ENCODE peak calls at places on chromosome 7, in eight cellular contexts. R is colonic mucosa, Y is small intestine, K is dorsolateral prefrontal cortex, G is neuronal stem cell, W is tibial artery, J is astrocyte, Z is GM23338. N is an unnamed sample.

GRCh38 chr7:41696323-41696916 is 6.5 kb downstream of the INHBA start:
- DNase-seq in J (no peak), W (peak), K (peak), Y (peak), G (peak), R (peak), Z (peak), N (peak)

GRCh38 chr7:156005202-156005821 is 193.0 kb upstream of the SHH start:
- DNase-seq in J (no peak), G (no peak), W (no peak), Z (no peak), R (no peak), Y (no peak), K (no peak), N (no peak)

GRCh38 chr7:135192914-135193536 is 18.3 kb downstream of the WDR91 start:
- DNase-seq in Y (no peak), G (no peak), K (no peak), R (no peak), J (no peak), W (no peak), Z (no peak), N (no peak)

GRCh38 chr7:22758576-22758975 is 31.6 kb downstream of the IL6 start:
- DNase-seq in J (no peak), K (no peak), Z (no peak), G (no peak), R (no peak), W (no peak), Y (no peak), N (no peak)

GRCh38 chr7:106871793-106872571 is 6.9 kb downstream of the PIK3CG start:
- DNase-seq in J (no peak), G (no peak), W (no peak), R (no peak), K (no peak), Y (no peak), Z (no peak), N (no peak)

GRCh38 chr7:2042650-2043049 is 190.1 kb downstream of the MAD1L1 start:
- DNase-seq in W (peak), R (no peak), J (no peak), K (no peak), Z (no peak), Y (no peak), G (no peak), N (no peak)

GRCh38 chr7:143239822-143240221 is 18.0 kb downstream of the TAS2R40 start:
- DNase-seq in Y (no peak), G (no peak), Z (no peak), K (no peak), J (no peak), R (no peak), W (no peak), N (no peak)

GRCh38 chr7:22885824-22886255 is 63.2 kb upstream of the TOMM7 start:
- DNase-seq in J (no peak), W (no peak), R (no peak), K (no peak), Y (peak), Z (no peak), G (no peak), N (no peak)

GRCh38 chr7:15057272-15057671 is 154.7 kb upstream of the DGKB start:
- DNase-seq in Z (no peak), K (no peak), Y (no peak), G (no peak), W (no peak), R (no peak), J (no peak), N (no peak)

GRCh38 chr7:151864561-151864960 is 12.4 kb downstream of the PRKAG2 start:
- DNase-seq in R (no peak), Z (no peak), J (no peak), W (no peak), Y (no peak), K (no peak), G (no peak), N (no peak)

GRCh38 chr7:149846436-149847046 is 8.4 kb downstream of the ZNF862 start:
- DNase-seq in R (no peak), J (no peak), K (no peak), Z (no peak), G (no peak), W (no peak), Y (no peak), N (no peak)

GRCh38 chr7:92750440-92750839 is 85.9 kb downstream of the CDK6 start:
- DNase-seq in Z (no peak), G (no peak), W (no peak), R (no peak), K (no peak), J (peak), Y (no peak), N (no peak)

GRCh38 chr7:151806204-151806603 is 70.7 kb downstream of the PRKAG2 start:
- DNase-seq in J (peak), W (no peak), Y (peak), R (no peak), K (no peak), Z (no peak), G (no peak), N (no peak)

GRCh38 chr7:74288034-74288881 is 949 bp upstream of the CLIP2 start:
- DNase-seq in J (no peak), R (peak), Z (peak), G (no peak), K (no peak), Y (peak), W (no peak), N (no peak)

GRCh38 chr7:27137603-27138410 is 5.7 kb downstream of the HOXA5 start:
- DNase-seq in R (peak), Z (no peak), Y (no peak), W (no peak), J (no peak), K (no peak), G (no peak), N (no peak)

GRCh38 chr7:33904680-33905388 is 505 bp upstream of the BMPER start:
- DNase-seq in Z (peak), R (peak), W (no peak), Y (no peak), G (peak), J (no peak), K (no peak), N (no peak)

GRCh38 chr7:130818056-130818455 is 84.0 kb upstream of the KLF14 start:
- DNase-seq in J (no peak), Z (no peak), Y (no peak), K (no peak), G (no peak), W (no peak), R (no peak), N (no peak)

GRCh38 chr7:24123061-24123460 is 160.9 kb upstream of the NPY start:
- DNase-seq in K (no peak), R (no peak), G (no peak), W (no peak), Y (no peak), J (peak), Z (peak), N (no peak)

GRCh38 chr7:77910124-77910523 is 111.6 kb downstream of the PHTF2 start:
- DNase-seq in Y (no peak), W (no peak), G (no peak), R (no peak), Z (peak), J (no peak), K (no peak), N (no peak)

GRCh38 chr7:38070718-38071117 is 107.3 kb upstream of the STARD3NL start:
- DNase-seq in R (no peak), G (peak), K (no peak), W (no peak), Z (peak), Y (peak), J (peak), N (peak)

GRCh38 chr7:2018786-2019692 is 213.7 kb downstream of the MAD1L1 start:
- DNase-seq in G (no peak), Y (no peak), W (peak), J (peak), R (no peak), K (no peak), Z (no peak), N (peak)

GRCh38 chr7:69246758-69247157 is 351.5 kb upstream of the AUTS2 start:
- DNase-seq in J (no peak), Y (no peak), G (no peak), K (no peak), Z (no peak), R (no peak), W (peak), N (no peak)

GRCh38 chr7:47456210-47456955 is 125.5 kb downstream of the TNS3 start:
- DNase-seq in R (no peak), W (no peak), K (no peak), J (no peak), Y (no peak), G (no peak), Z (no peak), N (no peak)

GRCh38 chr7:47455872-47456185 is 126.1 kb downstream of the TNS3 start:
- DNase-seq in W (no peak), K (no peak), G (no peak), Y (no peak), R (no peak), J (no peak), Z (no peak), N (no peak)

GRCh38 chr7:47454066-47454950 is 127.6 kb downstream of the TNS3 start:
- DNase-seq in G (no peak), K (no peak), J (no peak), W (no peak), Y (no peak), Z (no peak), R (no peak), N (no peak)

GRCh38 chr7:47453093-47454056 is 128.5 kb downstream of the TNS3 start:
- DNase-seq in R (no peak), Z (no peak), G (no peak), Y (peak), K (no peak), J (peak), W (peak), N (peak)

DNA sequence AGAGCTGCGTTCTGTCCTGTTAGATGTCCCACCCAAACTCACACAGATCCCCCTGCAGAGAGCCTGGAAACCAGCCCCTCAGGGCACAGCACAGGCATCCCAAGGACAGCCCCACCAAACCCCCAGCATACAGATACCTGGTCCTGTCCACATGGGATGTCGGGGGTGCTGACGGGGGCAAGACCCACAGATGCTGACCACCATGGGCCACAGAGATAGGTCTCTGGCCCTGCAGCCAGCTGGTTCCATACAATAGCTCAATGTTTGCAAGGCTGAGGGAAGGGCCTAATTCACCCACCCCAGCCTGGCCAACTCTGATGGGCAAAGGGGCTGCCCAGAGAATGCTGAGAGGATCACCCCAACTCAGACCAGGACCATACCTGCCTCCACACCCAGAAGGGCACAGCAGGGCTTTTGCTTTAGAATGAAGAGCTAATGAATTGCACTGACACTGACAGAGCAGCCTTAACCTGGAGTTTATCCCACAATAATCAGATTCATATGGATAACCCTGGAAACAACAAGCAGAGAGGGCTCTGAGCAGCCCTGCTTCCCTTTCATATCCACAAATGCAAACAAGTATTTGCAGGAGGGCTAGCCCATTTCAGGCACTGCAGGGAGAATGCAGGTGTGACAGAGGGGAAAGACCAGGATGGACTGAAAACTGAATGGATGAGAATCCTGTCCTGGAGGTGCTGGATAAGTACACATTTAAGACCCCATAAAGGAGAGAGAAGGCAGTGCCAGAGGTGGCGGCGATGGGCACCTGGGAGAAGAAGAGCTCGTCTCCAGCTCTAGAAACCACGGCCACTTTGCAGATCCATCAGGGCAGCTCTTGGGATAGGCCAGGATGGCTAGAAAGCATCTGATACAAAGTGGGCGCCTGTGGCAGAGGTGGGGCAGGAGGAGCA is 126.7 kb downstream of the TNS3 start:
- DNase-seq in W (no peak), Z (no peak), J (no peak), K (no peak), R (no peak), Y (no peak), G (no peak), N (no peak)
- H3K27ac ChIP-seq in W (peak), Z (no peak), J (peak), K (no peak), R (no peak), Y (no peak), G (no peak), N (peak)

DNA sequence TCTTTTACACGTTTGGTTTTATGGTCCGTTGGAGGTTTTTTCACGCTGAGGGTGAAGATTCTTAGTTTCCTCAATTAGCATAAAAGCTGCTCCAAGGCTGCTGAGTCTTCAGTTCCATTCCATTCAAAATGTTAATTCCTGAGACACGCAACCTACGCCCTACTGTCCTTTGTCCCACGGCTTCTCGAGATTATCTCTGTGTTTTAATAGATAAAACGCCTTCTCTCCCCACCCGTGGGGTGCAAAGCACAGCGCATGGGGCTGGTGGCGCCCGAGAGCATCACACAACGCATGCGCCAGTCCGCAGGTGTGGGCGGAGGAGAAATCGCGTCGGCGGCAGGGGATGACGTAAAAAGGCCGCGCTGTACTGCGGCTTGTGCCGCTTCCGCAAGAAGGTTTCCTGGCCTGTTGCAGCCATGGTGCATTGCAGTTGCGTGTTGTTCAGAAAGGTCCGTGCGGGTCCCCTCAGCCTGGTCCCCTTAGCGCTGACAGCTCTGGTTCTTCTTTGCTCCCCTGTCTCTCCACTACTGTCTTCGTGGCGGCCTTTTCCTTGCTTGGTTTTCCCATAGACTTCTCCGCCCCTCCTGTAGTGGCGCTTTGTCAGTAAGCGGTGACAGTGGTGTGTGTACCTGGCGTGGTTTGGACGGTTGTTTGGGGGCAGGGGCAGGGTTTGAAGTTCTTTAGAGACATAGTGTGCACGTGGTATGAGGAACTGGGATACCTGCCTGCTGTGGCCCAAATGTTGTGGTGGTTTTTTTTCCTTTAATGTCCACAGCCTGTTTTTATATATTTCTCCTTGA is at the start of gene GTPBP10:
- DNase-seq in W (peak), R (peak), G (peak), J (peak), K (peak), Y (peak), Z (peak), N (peak)
- H3K27ac ChIP-seq in W (peak), R (peak), G (no peak), J (peak), K (peak), Y (peak), Z (peak), N (peak)

GRCh38 chr7:139828880-139829653 is at the start of gene TBXAS1:
- DNase-seq in G (no peak), K (no peak), R (peak), W (no peak), Y (no peak), Z (no peak), J (no peak), N (peak)
- H3K27ac ChIP-seq in G (no peak), K (no peak), R (peak), W (no peak), Y (no peak), Z (no peak), J (peak), N (peak)

GRCh38 chr7:36262286-36262685 is 109.2 kb downstream of the EEPD1 start:
- DNase-seq in Z (no peak), G (no peak), J (no peak), W (no peak), R (no peak), K (no peak), Y (peak), N (no peak)

GRCh38 chr7:36264123-36264916 is 111.3 kb downstream of the EEPD1 start:
- DNase-seq in R (no peak), Y (no peak), Z (no peak), G (no peak), K (no peak), W (peak), J (no peak), N (peak)

GRCh38 chr7:36260481-36260880 is 107.4 kb downstream of the EEPD1 start:
- DNase-seq in J (no peak), G (no peak), R (no peak), Z (no peak), W (no peak), K (no peak), Y (no peak), N (no peak)

GRCh38 chr7:36262706-36263484 is 109.8 kb downstream of the EEPD1 start:
- DNase-seq in G (no peak), Z (no peak), K (no peak), R (no peak), Y (no peak), J (no peak), W (no peak), N (no peak)

DNA sequence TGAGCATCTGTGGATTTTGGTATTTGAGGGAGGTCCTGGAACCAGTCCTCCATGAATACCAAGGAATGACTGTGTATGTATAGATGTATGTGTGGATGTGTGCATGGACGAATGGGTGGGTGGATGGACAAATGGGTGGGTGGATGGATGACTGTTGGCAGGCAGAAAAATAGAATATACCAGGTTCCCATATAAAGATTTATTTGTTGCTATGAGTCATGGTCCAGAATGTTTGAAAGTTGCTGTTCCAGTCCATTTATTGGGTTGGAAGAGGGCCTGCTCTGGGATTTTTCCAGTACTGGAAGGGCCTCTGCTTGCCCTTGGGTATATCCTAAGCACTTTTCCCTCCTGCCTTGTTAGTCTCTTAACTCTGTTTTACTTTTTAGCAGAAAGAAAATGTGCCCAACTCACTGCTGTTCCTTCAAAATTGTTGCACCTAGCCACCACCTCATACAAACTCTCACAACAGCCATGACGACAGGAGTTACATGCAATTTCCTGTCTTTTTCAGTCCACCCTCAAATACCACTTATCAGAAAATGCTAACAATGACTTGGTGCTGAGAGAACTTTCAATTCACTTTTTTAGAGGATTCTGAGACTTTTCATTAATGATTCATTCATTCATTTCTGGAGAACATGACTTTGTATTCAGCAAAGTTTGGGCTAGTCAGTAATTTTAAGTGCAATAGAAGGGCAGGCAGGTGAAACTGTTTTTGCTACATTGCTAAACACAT is 108.1 kb downstream of the EEPD1 start:
- DNase-seq in R (no peak), J (peak), Z (no peak), Y (no peak), G (no peak), K (no peak), W (no peak), N (no peak)
- H3K27ac ChIP-seq in R (no peak), J (no peak), Z (no peak), Y (no peak), G (no peak), K (peak), W (no peak), N (no peak)

GRCh38 chr7:100444311-100445278 is 8.3 kb upstream of the PPP1R35 start:
- DNase-seq in G (no peak), K (no peak), Z (no peak), W (no peak), Y (peak), J (no peak), R (no peak), N (peak)

GRCh38 chr7:100438172-100438571 is 1.9 kb upstream of the PPP1R35 start:
- DNase-seq in J (no peak), Y (no peak), G (no peak), K (no peak), Z (no peak), W (no peak), R (no peak), N (no peak)

GRCh38 chr7:100441641-100442535 is 5.6 kb upstream of the PPP1R35 start:
- DNase-seq in G (no peak), Z (no peak), Y (no peak), R (no peak), J (no peak), K (peak), W (no peak), N (no peak)

GRCh38 chr7:100446040-100446439 is 9.7 kb upstream of the PPP1R35 start:
- DNase-seq in J (no peak), R (no peak), Y (no peak), G (no peak), Z (no peak), W (no peak), K (no peak), N (no peak)

GRCh38 chr7:100443096-100443840 is 7.0 kb upstream of the PPP1R35 start:
- DNase-seq in R (no peak), Y (no peak), W (no peak), J (no peak), K (no peak), Z (no peak), G (no peak), N (no peak)
- H3K27ac ChIP-seq in R (no peak), Y (no peak), W (no peak), J (no peak), K (no peak), Z (no peak), G (no peak), N (no peak)

GRCh38 chr7:35860664-35861063 is 59.8 kb downstream of the SEPTIN7 start:
- DNase-seq in G (no peak), K (no peak), R (no peak), W (no peak), Y (no peak), Z (no peak), J (no peak), N (no peak)

GRCh38 chr7:35869810-35870209 is 69.0 kb downstream of the SEPTIN7 start:
- DNase-seq in W (no peak), R (no peak), G (no peak), Y (no peak), K (no peak), Z (no peak), J (peak), N (no peak)

DNA sequence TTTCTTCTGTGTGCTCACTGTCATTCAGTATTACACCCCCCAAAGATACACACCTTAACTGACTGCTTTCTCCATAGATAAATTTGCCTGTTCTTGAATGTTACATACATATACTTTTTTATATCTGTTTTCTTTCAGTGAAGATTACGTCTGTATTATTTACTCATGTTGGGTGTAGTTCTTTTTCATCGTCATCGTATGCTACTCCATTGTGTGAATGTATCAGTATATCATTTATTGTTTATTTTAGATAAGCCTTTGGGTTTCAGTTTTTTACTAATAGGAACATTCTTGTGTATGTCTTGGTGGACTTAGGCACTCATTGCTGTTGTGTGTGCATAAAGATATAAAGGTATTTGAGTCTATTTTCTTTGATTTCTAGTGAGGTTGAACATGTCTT is 64.4 kb downstream of the SEPTIN7 start:
- DNase-seq in J (no peak), R (no peak), Z (no peak), G (no peak), Y (peak), W (no peak), K (no peak), N (no peak)
- H3K27ac ChIP-seq in J (no peak), R (no peak), Z (no peak), G (no peak), Y (no peak), W (no peak), K (no peak), N (no peak)

N was measured in pancreas.